ENCODE peak calls at places on chromosomes 1 and 21, in four cellular contexts. J is K562, C is GM12878, R is HCT116. S is an unnamed sample.
A peak's percentile ranks its signal among the peaks of the same experiment; 100 is the strongest.

GRCh38 chr1:6960291-6960758 is 175.1 kb downstream of the CAMTA1 start:
- DNase-seq in J (no peak), C (no peak), R (no peak), S (no peak)

GRCh38 chr1:41479000-41479807 is 5.3 kb downstream of the EDN2 start:
- DNase-seq in J (no peak), C (no peak), R (no peak), S (no peak)

GRCh38 chr21:31397939-31398338 is 53.9 kb upstream of the TIAM1 start:
- DNase-seq in J (no peak), C (no peak), R (no peak), S (peak; percentile 25)

GRCh38 chr1:28591708-28592313 is at the start of gene RAB42:
- DNase-seq in J (peak; percentile 44), C (no peak), R (no peak), S (no peak)

GRCh38 chr1:41915786-41916571 is 2.7 kb downstream of the HIVEP3 start:
- DNase-seq in J (no peak), C (no peak), R (no peak), S (no peak)

GRCh38 chr1:98048234-98048633 is 127.4 kb upstream of the DPYD start:
- DNase-seq in J (peak; percentile 9), C (no peak), R (no peak), S (peak; percentile 71)

GRCh38 chr1:94743866-94744265 is 76.3 kb upstream of the SLC44A3 start:
- DNase-seq in J (no peak), C (no peak), R (no peak), S (no peak)

GRCh38 chr1:41672173-41672572 is 187.7 kb upstream of the EDN2 start:
- DNase-seq in J (peak; percentile 33), C (no peak), R (peak; percentile 52), S (peak; percentile 63)

GRCh38 chr1:159900755-159901335 is 880 bp upstream of the CFAP45 start:
- DNase-seq in J (no peak), C (no peak), R (no peak), S (no peak)

GRCh38 chr1:2587071-2587859 is 688 bp downstream of the PRXL2B start:
- DNase-seq in J (peak; percentile 45), C (no peak), R (no peak), S (no peak)

GRCh38 chr1:26853156-26853555 is 9.8 kb upstream of the SFN start:
- DNase-seq in J (peak; percentile 89), C (no peak), R (peak; percentile 84), S (peak; percentile 58)

GRCh38 chr21:21003701-21004100 is 5.5 kb downstream of the NCAM2 start:
- DNase-seq in J (peak; percentile 31), C (no peak), R (peak; percentile 6), S (no peak)

GRCh38 chr1:2205191-2205952 is 10.8 kb upstream of the FAAP20 start:
- DNase-seq in J (no peak), C (peak; percentile 33), R (peak; percentile 86), S (no peak)

GRCh38 chr1:166390406-166390805 is 223.6 kb upstream of the FAM78B start:
- DNase-seq in J (no peak), C (no peak), R (no peak), S (no peak)

GRCh38 chr1:8133657-8134430 is 107.7 kb upstream of the ERRFI1 start:
- DNase-seq in J (no peak), C (no peak), R (peak; percentile 60), S (no peak)

GRCh38 chr1:246724725-246725095 is 501 bp downstream of the SCCPDH start:
- DNase-seq in J (peak; percentile 53), C (no peak), R (no peak), S (peak; percentile 13)

GRCh38 chr1:44860891-44861290 is 17.8 kb upstream of the PTCH2 start:
- DNase-seq in J (no peak), C (no peak), R (no peak), S (no peak)

GRCh38 chr1:25073640-25074270 is 143.7 kb upstream of the RUNX3 start:
- DNase-seq in J (no peak), C (no peak), R (no peak), S (no peak)

GRCh38 chr1:54795100-54795665 is 5.9 kb downstream of the TTC22 start:
- DNase-seq in J (no peak), C (no peak), R (no peak), S (no peak)

GRCh38 chr1:54796902-54797301 is 4.2 kb downstream of the TTC22 start:
- DNase-seq in J (no peak), C (no peak), R (no peak), S (no peak)

GRCh38 chr1:54795841-54796468 is 5.2 kb downstream of the TTC22 start:
- DNase-seq in J (no peak), C (no peak), R (no peak), S (no peak)

GRCh38 chr1:54792686-54793282 is 8.3 kb downstream of the TTC22 start:
- DNase-seq in J (no peak), C (no peak), R (no peak), S (no peak)

GRCh38 chr1:54794401-54795099 is 6.6 kb downstream of the TTC22 start:
- DNase-seq in J (no peak), C (no peak), R (no peak), S (no peak)
- H3K4me1 ChIP-seq in J (no peaks in the 10 kb centered on the region), C (peaks cover 14% of the 10 kb centered on the region), R (peaks cover 17% of the 10 kb centered on the region), S (peaks cover 28% of the 10 kb centered on the region)

GRCh38 chr1:222709700-222710153 is 2.6 kb downstream of the AIDA start:
- DNase-seq in J (peak; percentile 84), C (no peak), R (no peak), S (no peak)

GRCh38 chr1:222706815-222707214 is 5.5 kb downstream of the AIDA start:
- DNase-seq in J (no peak), C (no peak), R (no peak), S (no peak)

GRCh38 chr1:222702210-222702609 is 10.1 kb downstream of the AIDA start:
- DNase-seq in J (no peak), C (no peak), R (no peak), S (no peak)

DNA sequence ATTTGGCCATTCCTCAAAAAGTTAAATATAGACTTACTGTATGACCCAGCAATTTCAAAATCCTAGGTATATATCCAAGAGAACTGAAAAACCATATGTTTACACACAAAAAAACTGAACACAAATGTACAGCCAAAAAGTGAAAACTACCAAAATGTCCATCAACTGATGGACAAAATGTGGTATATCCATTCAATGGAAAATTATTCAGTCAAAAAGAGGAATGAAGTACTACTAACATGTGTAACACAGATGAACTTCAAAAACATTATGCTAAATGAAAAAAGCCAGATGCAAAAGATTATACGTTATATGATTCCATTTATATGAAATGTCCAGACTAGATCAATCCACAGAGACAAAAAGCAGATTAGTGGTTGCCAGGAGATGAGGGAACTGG is 8.0 kb downstream of the AIDA start:
- DNase-seq in J (no peak), C (no peak), R (no peak), S (no peak)
- TF ChIP-seq ZNF274 in J (no peak), C (no peak), R (no peak), S (no peak)

GRCh38 chr1:201546093-201546492 is 7.2 kb downstream of the NAV1 start:
- DNase-seq in J (peak; percentile 22), C (peak; percentile 11), R (peak; percentile 32), S (no peak)
- H3K4me1 ChIP-seq in J (peaks cover 4% of the 10 kb centered on the region), C (no peaks in the 10 kb centered on the region), R (peaks cover 13% of the 10 kb centered on the region), S (peaks cover 5% of the 10 kb centered on the region)

GRCh38 chr21:46031484-46031883 is 49.9 kb downstream of the COL6A1 start:
- DNase-seq in J (no peak), C (no peak), R (no peak), S (no peak)

GRCh38 chr21:46029201-46029924 is 47.8 kb downstream of the COL6A1 start:
- DNase-seq in J (no peak), C (no peak), R (no peak), S (no peak)

GRCh38 chr21:46024983-46025860 is 43.7 kb downstream of the COL6A1 start:
- DNase-seq in J (no peak), C (no peak), R (no peak), S (no peak)

GRCh38 chr21:46027855-46028493 is 46.4 kb downstream of the COL6A1 start:
- DNase-seq in J (no peak), C (no peak), R (no peak), S (no peak)

DNA sequence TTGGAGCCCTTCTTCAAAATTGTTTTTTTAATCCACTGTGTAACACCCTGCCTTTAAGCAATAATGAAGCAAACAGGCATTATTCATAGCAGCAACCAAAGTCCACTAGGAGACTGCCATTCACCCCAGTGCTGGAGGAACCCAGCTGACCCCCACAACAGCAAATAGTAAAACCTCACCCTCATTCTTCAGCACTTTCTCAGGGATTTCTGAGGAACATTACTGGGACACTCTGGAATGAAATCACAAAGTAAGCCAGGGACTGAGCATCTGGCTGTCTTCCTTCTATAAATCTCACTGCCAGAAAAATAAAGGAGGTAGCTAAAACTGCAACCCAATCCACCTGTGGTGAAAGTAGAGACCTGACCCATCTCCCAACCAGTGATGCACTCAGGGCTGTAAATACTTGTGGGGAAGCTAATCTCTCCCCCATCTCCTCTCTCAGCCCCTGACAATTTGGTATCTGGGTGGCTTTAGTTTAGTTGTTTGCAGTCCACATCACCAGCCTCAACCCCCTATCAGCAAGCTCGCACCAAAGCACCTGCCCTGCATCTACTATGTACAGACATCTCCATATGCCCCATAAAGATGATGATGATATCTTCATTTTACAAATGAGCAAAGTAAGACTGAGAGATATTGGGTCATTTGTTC is 47.1 kb downstream of the COL6A1 start:
- DNase-seq in J (no peak), C (no peak), R (no peak), S (no peak)
- TF ChIP-seq ZNF274 in J (no peak), C (no peak), R (no peak), S (no peak)

DNA sequence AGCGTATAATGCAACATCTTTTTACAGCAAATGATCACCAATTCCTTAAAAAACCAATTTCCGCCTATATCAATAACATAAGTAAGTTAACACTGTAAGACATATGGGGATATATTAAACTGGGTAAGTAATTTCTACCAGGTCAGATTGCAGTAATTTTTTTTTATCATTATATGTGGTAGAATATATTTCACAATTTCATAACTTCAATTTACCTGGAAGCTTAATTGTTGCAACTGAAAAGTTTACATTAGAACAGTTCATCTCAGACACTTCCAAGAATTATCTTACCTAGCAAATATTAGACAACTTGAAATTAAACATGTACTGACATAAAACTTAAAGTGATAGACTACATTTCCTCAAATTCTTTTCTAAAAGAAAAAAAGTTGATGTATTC is 51.9 kb upstream of the ASPM start:
- DNase-seq in J (no peak), C (no peak), R (no peak), S (no peak)
- H3K4me1 ChIP-seq in J (peaks cover 3% of the 10 kb centered on the region), C (no peaks in the 10 kb centered on the region), R (peaks cover 9% of the 10 kb centered on the region), S (no peaks in the 10 kb centered on the region)

GRCh38 chr1:55640708-55641473 is 425.7 kb upstream of the USP24 start:
- DNase-seq in J (peak; percentile 17), C (peak; percentile 2), R (no peak), S (no peak)
- TF ChIP-seq ZNF274 in J (no peak), C (no peak), R (no peak), S (no peak)

GRCh38 chr1:53604291-53604919 is 134.6 kb downstream of the GLIS1 start:
- DNase-seq in J (no peak), C (no peak), R (no peak), S (no peak)
- H3K4me1 ChIP-seq in J (no peaks in the 10 kb centered on the region), C (no peaks in the 10 kb centered on the region), R (no peaks in the 10 kb centered on the region), S (peaks cover 8% of the 10 kb centered on the region)

S was measured in NT2/D1.